ENCODE peak calls at places on chromosome 9, in five cellular contexts. L is HCT116, D is thoracic aorta, S is fibroblast of pulmonary artery, V is psoas muscle. O is an unnamed sample.

GRCh38 chr9:89386797-89387196 is 68.5 kb downstream of the SECISBP2 start:
- DNase-seq in S (no peak), L (no peak), D (no peak), V (peak; percentile 80), O (no peak)

GRCh38 chr9:124527781-124528180 is 20.6 kb upstream of the NR5A1 start:
- DNase-seq in L (no peak), V (no peak), S (no peak), D (no peak), O (no peak)

GRCh38 chr9:13841801-13842462 is 472.0 kb downstream of the NFIB start:
- DNase-seq in V (no peak), S (no peak), D (no peak), L (no peak), O (no peak)

GRCh38 chr9:70490478-70490877 is 76.0 kb upstream of the KLF9 start:
- DNase-seq in S (no peak), L (no peak), V (no peak), D (no peak), O (no peak)

GRCh38 chr9:121399883-121400607 is 30.0 kb upstream of the STOM start:
- DNase-seq in D (no peak), L (peak; percentile 74), S (peak; percentile 92), V (no peak), O (peak; percentile 45)

GRCh38 chr9:36023260-36024048 is 13.3 kb upstream of the RECK start:
- DNase-seq in D (peak; percentile 22), S (peak; percentile 84), L (peak; percentile 59), V (peak; percentile 39), O (no peak)

GRCh38 chr9:71592400-71592799 is 175.9 kb downstream of the CEMIP2 start:
- DNase-seq in L (no peak), S (no peak), D (no peak), V (no peak), O (no peak)

GRCh38 chr9:14373319-14373632 is 59.3 kb upstream of the NFIB start:
- DNase-seq in L (no peak), S (peak; percentile 31), D (no peak), V (no peak), O (no peak)

GRCh38 chr9:110750272-110750671 is 81.7 kb downstream of the MUSK start:
- DNase-seq in L (no peak), S (peak; percentile 36), D (no peak), V (peak; percentile 74), O (no peak)

GRCh38 chr9:109880276-109881169 is 100.5 kb downstream of the PALM2AKAP2 start:
- DNase-seq in S (peak; percentile 62), L (peak; percentile 67), D (no peak), V (no peak), O (no peak)

GRCh38 chr9:69175488-69175872 is 1.4 kb downstream of the TJP2 start:
- DNase-seq in L (no peak), S (no peak), V (no peak), D (no peak), O (no peak)

GRCh38 chr9:69173497-69173890 is 583 bp upstream of the TJP2 start:
- DNase-seq in L (no peak), S (peak; percentile 83), D (no peak), V (no peak), O (no peak)

GRCh38 chr9:69174645-69175487 is 789 bp downstream of the TJP2 start:
- DNase-seq in L (no peak), S (peak; percentile 96), V (peak; percentile 61), D (peak; percentile 57), O (peak; percentile 94)

GRCh38 chr9:69172895-69173294 is 1.2 kb upstream of the TJP2 start:
- DNase-seq in S (peak; percentile 70), D (no peak), L (no peak), V (no peak), O (no peak)

DNA sequence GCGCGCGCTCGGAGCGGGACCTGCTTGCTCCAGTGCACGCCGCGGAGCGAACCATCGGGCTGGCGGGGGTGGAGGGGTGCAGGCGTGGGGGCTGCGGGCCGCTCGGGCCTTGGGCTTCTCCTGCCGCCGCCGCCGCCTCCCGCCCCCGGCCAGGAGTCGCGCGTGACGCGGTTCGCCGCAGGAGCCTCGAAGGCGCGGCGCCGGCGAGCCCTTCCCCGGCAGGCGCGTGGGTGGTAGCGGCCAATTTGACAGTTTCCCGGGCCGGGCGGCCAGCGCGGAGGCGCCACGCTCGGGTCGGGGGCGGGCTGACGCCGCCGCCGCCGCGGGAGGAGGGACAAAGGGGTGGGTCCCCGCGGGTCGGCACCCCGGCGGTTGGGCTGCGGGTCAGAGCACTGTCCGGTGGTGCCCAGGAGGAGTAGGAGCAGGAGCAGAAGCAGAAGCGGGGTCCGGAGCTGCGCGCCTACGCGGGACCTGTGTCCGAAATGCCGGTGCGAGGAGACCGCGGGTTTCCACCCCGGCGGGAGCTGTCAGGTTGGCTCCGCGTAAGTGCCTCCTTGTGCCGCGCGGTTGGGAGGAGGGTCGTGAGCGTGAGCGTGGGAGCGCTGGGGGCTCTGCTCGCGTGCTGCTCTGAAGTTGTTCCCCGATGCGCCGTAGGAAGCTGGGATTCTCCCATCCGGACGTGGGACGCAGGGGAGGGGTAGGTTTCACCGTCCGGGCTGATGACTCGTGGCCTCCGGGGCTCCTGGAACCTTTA is at the start of gene TJP2:
- DNase-seq in D (peak; percentile 9), V (peak; percentile 82), S (peak; percentile 60), L (no peak), O (no peak)
- H3K4me3 ChIP-seq in D (peak within 1 kb of the TSS; percentile 83), V (peak within 1 kb of the TSS; percentile 93), S (peak within 1 kb of the TSS; percentile 84), L (no peak within 1 kb of the TSS), O (peak within 1 kb of the TSS; percentile 80)

DNA sequence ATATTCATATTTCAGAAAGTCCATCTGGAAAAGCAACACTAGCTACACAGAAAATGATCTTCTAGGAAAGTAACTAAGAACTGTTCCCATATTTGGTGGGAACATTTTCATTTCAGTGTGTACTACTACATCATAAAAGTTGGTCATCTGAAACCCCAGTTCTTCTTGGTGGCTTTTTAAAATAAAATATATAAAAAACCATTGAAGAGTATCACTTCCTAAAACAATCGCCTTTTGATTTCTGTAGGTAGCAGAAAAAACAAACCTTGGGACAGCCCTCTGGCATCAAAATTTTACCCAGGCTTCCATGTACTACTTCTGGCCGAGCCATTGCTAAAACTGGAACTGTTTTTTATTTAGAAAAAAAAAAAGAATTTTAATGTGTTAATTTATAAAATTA is 158.5 kb downstream of the MLLT3 start:
- DNase-seq in D (no peak), S (no peak), V (no peak), L (no peak), O (no peak)
- H3K4me3 ChIP-seq in D (no peak overlapping the region), S (no peak overlapping the region), V (no peak overlapping the region), L (no peak overlapping the region), O (no peak overlapping the region)

GRCh38 chr9:137316012-137316981 is 14.2 kb upstream of the NRARP start:
- DNase-seq in S (peak; percentile 45), V (no peak), D (no peak), L (no peak), O (no peak)
- H3K4me3 ChIP-seq in S (no peak overlapping the region), V (peak overlapping the region; percentile 51), D (peak overlapping the region; percentile 41), L (peak overlapping the region; percentile 43), O (no peak overlapping the region)

GRCh38 chr9:20740304-20740703 is 56.2 kb downstream of the FOCAD start:
- DNase-seq in V (no peak), S (no peak), D (no peak), L (no peak), O (no peak)
- H3K4me3 ChIP-seq in V (no peak overlapping the region), S (no peak overlapping the region), D (no peak overlapping the region), L (no peak overlapping the region), O (no peak overlapping the region)

GRCh38 chr9:79581388-79581787 is 9.6 kb downstream of the TLE4 start:
- DNase-seq in V (no peak), D (no peak), L (no peak), S (peak; percentile 67), O (no peak)

GRCh38 chr9:79588488-79588887 is 16.7 kb downstream of the TLE4 start:
- DNase-seq in D (no peak), L (no peak), V (no peak), S (no peak), O (no peak)

GRCh38 chr9:79581794-79582193 is 10.0 kb downstream of the TLE4 start:
- DNase-seq in V (no peak), L (no peak), D (no peak), S (peak; percentile 75), O (peak; percentile 48)

GRCh38 chr9:79583957-79584654 is 12.3 kb downstream of the TLE4 start:
- DNase-seq in D (no peak), S (no peak), L (no peak), V (peak; percentile 40), O (no peak)

DNA sequence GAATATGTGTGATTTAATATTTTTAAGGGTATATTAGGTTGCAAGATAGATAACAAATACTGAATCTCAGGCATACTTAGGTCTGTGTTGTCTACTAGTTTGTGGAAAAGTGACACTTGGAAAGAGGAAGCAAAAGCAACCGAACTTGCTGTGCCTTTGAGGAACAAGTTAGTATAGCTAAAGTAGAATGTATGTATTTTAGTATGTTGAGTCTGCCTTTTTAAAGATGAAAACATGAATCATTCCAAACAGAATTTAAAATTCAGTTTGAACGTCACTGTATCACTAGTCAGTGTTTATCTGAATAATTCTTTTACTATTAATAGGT is 12.9 kb downstream of the TLE4 start:
- DNase-seq in D (no peak), V (no peak), S (no peak), L (no peak), O (no peak)
- H3K4me3 ChIP-seq in D (no peak overlapping the region), V (peak overlapping the region; percentile 50), S (no peak overlapping the region), L (no peak overlapping the region), O (no peak overlapping the region)

DNA sequence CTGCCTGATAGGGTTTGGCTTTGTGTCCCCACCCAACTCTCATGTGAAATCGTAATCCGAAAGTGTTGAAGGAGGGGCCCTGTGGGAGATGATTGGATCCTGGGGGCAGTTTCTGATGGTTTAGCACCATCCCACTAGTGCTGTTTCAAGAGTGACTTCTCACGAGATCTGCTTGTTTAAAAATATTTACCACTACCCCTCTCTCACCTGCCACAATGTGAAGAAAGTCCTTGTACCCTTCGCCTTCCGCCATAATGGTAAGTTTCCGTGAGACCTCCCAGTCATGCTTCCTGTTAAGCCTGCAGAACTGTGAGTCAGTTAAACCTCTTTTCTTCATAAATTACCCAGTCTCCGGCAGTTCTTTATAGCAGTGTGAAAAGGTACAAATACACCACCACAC is 2.7 kb upstream of the RFX3 start:
- DNase-seq in S (no peak), D (no peak), V (no peak), L (no peak), O (no peak)
- H3K4me3 ChIP-seq in S (no peak overlapping the region), D (peak overlapping the region; percentile 38), V (peak overlapping the region; percentile 80), L (no peak overlapping the region), O (no peak overlapping the region)

GRCh38 chr9:131405429-131405828 is 11.5 kb downstream of the PRRC2B start:
- DNase-seq in S (peak; percentile 63), V (peak; percentile 65), L (no peak), D (no peak), O (no peak)
- H3K4me3 ChIP-seq in S (no peak overlapping the region), V (peak overlapping the region; percentile 31), L (no peak overlapping the region), D (peak overlapping the region; percentile 42), O (no peak overlapping the region)

GRCh38 chr9:90943341-90943740 is 141.7 kb downstream of the SYK start:
- DNase-seq in V (no peak), S (no peak), L (no peak), D (no peak), O (no peak)
- H3K4me3 ChIP-seq in V (no peak overlapping the region), S (no peak overlapping the region), L (no peak overlapping the region), D (no peak overlapping the region), O (no peak overlapping the region)